ENCODE peak calls at places on chromosomes 6 and 20, in four cellular contexts. P, I, X and S are unnamed samples.
A peak's percentile ranks its signal among the peaks of the same experiment; 100 is the strongest.

GRCh38 chr6:22145823-22146379 is 150.9 kb downstream of the PRL start:
- DNase-seq in P (peak; percentile 81), X (peak; percentile 63), I (no peak), S (no peak)

GRCh38 chr6:129131282-129131681 is 248.3 kb downstream of the LAMA2 start:
- DNase-seq in I (no peak), P (no peak), X (peak; percentile 47), S (peak; percentile 41)

GRCh38 chr6:135922746-135923145 is 71.2 kb downstream of the PDE7B start:
- DNase-seq in I (no peak), X (peak; percentile 51), P (no peak), S (peak; percentile 22)

GRCh38 chr6:163923658-163924411 is 509.3 kb downstream of the QKI start:
- DNase-seq in P (peak; percentile 43), I (no peak), X (no peak), S (peak; percentile 22)

GRCh38 chr6:3176562-3177355 is 19.4 kb upstream of the TUBB2A start:
- DNase-seq in P (peak; percentile 62), I (no peak), X (peak; percentile 96), S (peak; percentile 69)

GRCh38 chr20:19004975-19005374 is 191.4 kb downstream of the SCP2D1 start:
- DNase-seq in X (no peak), I (no peak), P (no peak), S (no peak)

GRCh38 chr6:106527979-106528378 is 101.3 kb downstream of the RTN4IP1 start:
- DNase-seq in I (no peak), P (no peak), X (peak; percentile 96), S (no peak)

GRCh38 chr6:138161434-138162103 is at the start of gene ARFGEF3:
- DNase-seq in P (peak; percentile 74), I (peak; percentile 15), X (peak; percentile 14), S (peak; percentile 64)

GRCh38 chr6:44667668-44668390 is 280.3 kb downstream of the CDC5L start:
- DNase-seq in I (no peak), X (peak; percentile 36), P (no peak), S (no peak)

GRCh38 chr6:44333942-44334341 is 8.5 kb upstream of the SPATS1 start:
- DNase-seq in X (no peak), I (no peak), P (no peak), S (no peak)

GRCh38 chr20:62066983-62067433 is 1.3 kb upstream of the TAF4 start:
- DNase-seq in X (peak; percentile 21), P (no peak), I (no peak), S (no peak)

GRCh38 chr20:59835448-59836395 is 97.7 kb downstream of the SYCP2 start:
- DNase-seq in P (no peak), I (no peak), X (peak; percentile 24), S (no peak)

GRCh38 chr6:122753688-122754056 is 25.8 kb upstream of the FABP7 start:
- DNase-seq in P (no peak), X (no peak), I (no peak), S (no peak)

GRCh38 chr20:41072099-41072798 is 43.6 kb downstream of the TOP1 start:
- DNase-seq in X (peak; percentile 84), I (no peak), P (no peak), S (peak; percentile 20)

GRCh38 chr20:57417830-57418780 is 26.9 kb downstream of the RBM38 start:
- DNase-seq in I (no peak), X (no peak), P (no peak), S (no peak)

GRCh38 chr6:14661188-14661587 is 543.6 kb downstream of the CD83 start:
- DNase-seq in X (peak; percentile 54), P (no peak), I (no peak), S (no peak)

GRCh38 chr6:121686611-121687023 is 251.2 kb downstream of the GJA1 start:
- DNase-seq in X (no peak), I (no peak), P (no peak), S (peak; percentile 56)

GRCh38 chr6:34056301-34056700 is 89.6 kb downstream of the GRM4 start:
- DNase-seq in P (no peak), X (peak; percentile 66), I (no peak), S (peak; percentile 65)

GRCh38 chr6:35778437-35778836 is 2.0 kb downstream of the CLPSL2 start:
- DNase-seq in P (no peak), I (no peak), X (no peak), S (no peak)

GRCh38 chr20:824490-824889 is 9.0 kb upstream of the FAM110A start:
- DNase-seq in X (no peak), P (no peak), I (no peak), S (no peak)

GRCh38 chr20:12999201-12999600 is 9.6 kb upstream of the SPTLC3 start:
- DNase-seq in I (no peak), X (no peak), P (no peak), S (no peak)

GRCh38 chr6:73566954-73567591 is 46.2 kb upstream of the EEF1A1 start:
- DNase-seq in P (no peak), X (peak; percentile 88), I (no peak), S (peak; percentile 74)

GRCh38 chr6:158793432-158793831 is 25.7 kb downstream of the EZR start:
- DNase-seq in X (peak; percentile 70), I (no peak), P (no peak), S (no peak)

GRCh38 chr20:35145141-35145564 is 2.0 kb downstream of the EDEM2 start:
- DNase-seq in X (peak; percentile 63), P (no peak), I (no peak), S (no peak)

GRCh38 chr6:143745160-143746133 is 67.7 kb downstream of the PHACTR2 start:
- DNase-seq in I (no peak), P (no peak), X (peak; percentile 60), S (no peak)

GRCh38 chr6:17580518-17581048 is 19.5 kb upstream of the FAM8A1 start:
- DNase-seq in P (peak; percentile 39), X (peak; percentile 40), I (no peak), S (peak; percentile 65)

GRCh38 chr6:79510707-79511106 is 26.5 kb downstream of the LCA5 start:
- DNase-seq in I (no peak), X (no peak), P (no peak), S (no peak)

GRCh38 chr20:41923604-41924003 is 305.4 kb upstream of the CHD6 start:
- DNase-seq in X (no peak), I (no peak), P (no peak), S (no peak)

GRCh38 chr6:154039231-154039842 is at the start of gene OPRM1:
- DNase-seq in I (peak; percentile 1), X (peak; percentile 12), P (no peak), S (peak; percentile 27)

GRCh38 chr6:95690328-95690727 is 113.0 kb downstream of the MANEA start:
- DNase-seq in X (no peak), I (no peak), P (no peak), S (no peak)

GRCh38 chr6:132404736-132405135 is 3.5 kb upstream of the MOXD1 start:
- DNase-seq in P (no peak), I (no peak), X (peak; percentile 22), S (no peak)

GRCh38 chr6:148407372-148407771 is 64.7 kb downstream of the SASH1 start:
- DNase-seq in P (no peak), X (peak; percentile 98), I (no peak), S (peak; percentile 68)

GRCh38 chr6:22250486-22250885 is 46.4 kb downstream of the PRL start:
- DNase-seq in P (no peak), I (no peak), X (no peak), S (no peak)

GRCh38 chr6:159169193-159169555 is at the start of gene FNDC1:
- DNase-seq in P (no peak), X (no peak), I (no peak), S (peak; percentile 59)

GRCh38 chr6:163580311-163581030 is 166.0 kb downstream of the QKI start:
- DNase-seq in P (no peak), X (no peak), I (no peak), S (no peak)

GRCh38 chr6:12258591-12258990 is 31.6 kb upstream of the EDN1 start:
- DNase-seq in P (no peak), X (no peak), I (no peak), S (no peak)

GRCh38 chr6:69732045-69732444 is 64.8 kb downstream of the LMBRD1 start:
- DNase-seq in I (no peak), X (peak; percentile 61), P (no peak), S (no peak)

GRCh38 chr6:147507162-147508072 is 1.1 kb upstream of the SAMD5 start:
- DNase-seq in X (peak; percentile 7), I (no peak), P (no peak), S (peak; percentile 47)

GRCh38 chr6:90214461-90214860 is 82.2 kb downstream of the BACH2 start:
- DNase-seq in I (no peak), X (no peak), P (no peak), S (no peak)